ENCODE peak calls at places on chromosomes 5 and 9, in five cellular contexts. K, P, U, M and V are unnamed samples. For H3K36me3, the result is how much of the 10 kb centered on the place peaks cover.

GRCh38 chr9:130932220-130933069 is 6.6 kb downstream of the FIBCD1 start:
- DNase-seq in K (peak), P (no peak), U (peak), M (no peak), V (peak)

GRCh38 chr5:132363431-132364112 is 5.9 kb upstream of the SLC22A5 start:
- DNase-seq in K (peak), P (peak), U (peak), M (no peak), V (no peak)

GRCh38 chr9:6506571-6506970 is 93.6 kb downstream of the UHRF2 start:
- DNase-seq in K (no peak), P (no peak), U (peak), M (no peak), V (peak)

GRCh38 chr5:153896701-153897100 is 142.0 kb downstream of the FAM114A2 start:
- DNase-seq in K (peak), P (no peak), U (peak), M (no peak), V (peak)

GRCh38 chr9:112042769-112043168 is 132.3 kb downstream of the SUSD1 start:
- DNase-seq in K (no peak), P (no peak), U (no peak), M (no peak), V (no peak)

GRCh38 chr9:69546265-69546664 is 125.9 kb downstream of the APBA1 start:
- DNase-seq in K (peak), P (peak), U (peak), M (no peak), V (no peak)

GRCh38 chr9:13264788-13265187 is 14.7 kb downstream of the MPDZ start:
- DNase-seq in K (no peak), P (no peak), U (no peak), M (no peak), V (no peak)

GRCh38 chr9:124716795-124717194 is 54.3 kb downstream of the NR6A1 start:
- DNase-seq in K (peak), P (peak), U (peak), M (no peak), V (no peak)

GRCh38 chr9:130053504-130054427 is at the start of gene GPR107:
- DNase-seq in K (peak), P (peak), U (peak), M (peak), V (peak)

GRCh38 chr9:129720181-129720864 is 32.5 kb downstream of the PTGES start:
- DNase-seq in K (no peak), P (no peak), U (no peak), M (no peak), V (no peak)

GRCh38 chr9:122005597-122005996 is 87.5 kb downstream of the TTLL11 start:
- DNase-seq in K (peak), P (no peak), U (peak), M (no peak), V (no peak)

GRCh38 chr9:98785333-98785933 is 10.9 kb downstream of the ANKS6 start:
- DNase-seq in K (no peak), P (no peak), U (no peak), M (no peak), V (no peak)

GRCh38 chr5:80437326-80437725 is 29.5 kb downstream of the ZFYVE16 start:
- DNase-seq in K (no peak), P (no peak), U (no peak), M (no peak), V (no peak)

GRCh38 chr5:80435476-80435875 is 27.6 kb downstream of the ZFYVE16 start:
- DNase-seq in K (no peak), P (no peak), U (no peak), M (no peak), V (no peak)

GRCh38 chr5:80439213-80439612 is 31.3 kb downstream of the ZFYVE16 start:
- DNase-seq in K (no peak), P (no peak), U (no peak), M (no peak), V (no peak)

GRCh38 chr5:80438739-80439138 is 30.9 kb downstream of the ZFYVE16 start:
- DNase-seq in K (no peak), P (no peak), U (no peak), M (no peak), V (no peak)
- H3K36me3 ChIP-seq in K (under half), P (under half), U (under half), M (under half), V (under half)

GRCh38 chr5:131281868-131282234 is 18.0 kb downstream of the CDC42SE2 start:
- DNase-seq in K (no peak), P (no peak), U (no peak), M (no peak), V (no peak)
- H3K9ac ChIP-seq in K (no peak), P (no peak), U (no peak), M (no peak), V (no peak)

GRCh38 chr9:114247086-114247485 is 75.8 kb upstream of the ORM1 start:
- DNase-seq in K (no peak), P (no peak), U (no peak), M (no peak), V (no peak)

GRCh38 chr9:114249424-114250234 is 73.3 kb upstream of the ORM1 start:
- DNase-seq in K (no peak), P (no peak), U (no peak), M (no peak), V (no peak)

GRCh38 chr9:114248274-114248673 is 74.6 kb upstream of the ORM1 start:
- DNase-seq in K (no peak), P (no peak), U (no peak), M (no peak), V (no peak)

GRCh38 chr9:114246558-114246957 is 76.3 kb upstream of the ORM1 start:
- DNase-seq in K (peak), P (no peak), U (peak), M (no peak), V (no peak)

GRCh38 chr9:114247491-114247890 is 75.4 kb upstream of the ORM1 start:
- DNase-seq in K (no peak), P (no peak), U (no peak), M (no peak), V (no peak)
- H3K36me3 ChIP-seq in K (under half), P (under half), U (under half), M (under half), V (under half)

DNA sequence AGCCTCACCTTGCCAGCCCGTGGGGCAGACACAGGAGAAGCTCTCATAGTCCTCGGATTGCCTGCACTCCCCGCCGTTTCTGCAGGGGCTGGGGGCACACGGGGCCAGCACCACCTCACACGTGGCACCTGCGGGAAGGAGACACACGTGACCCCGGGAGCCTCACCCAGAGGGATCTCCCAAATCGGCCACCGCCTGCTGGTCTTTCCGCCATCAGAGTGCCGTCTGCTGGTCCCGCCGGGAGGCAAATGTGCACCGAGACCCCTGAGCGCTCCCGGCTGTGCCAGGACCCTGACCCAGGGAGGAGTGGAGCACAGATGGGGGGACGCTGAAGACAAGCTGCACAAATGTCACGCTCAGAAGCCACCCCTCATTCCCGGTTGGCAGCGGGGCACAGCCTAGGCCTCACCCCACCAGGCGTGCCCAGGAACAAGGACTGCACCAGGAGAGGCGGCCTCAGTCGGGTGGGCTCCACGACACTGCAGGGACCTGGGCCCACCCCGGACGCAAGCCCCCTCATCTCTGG is 28.4 kb upstream of the SEC16A start:
- DNase-seq in K (no peak), P (no peak), U (no peak), M (no peak), V (no peak)
- H3K9ac ChIP-seq in K (no peak), P (no peak), U (no peak), M (no peak), V (no peak)

GRCh38 chr5:51388488-51389325 is 5.5 kb downstream of the ISL1 start:
- DNase-seq in K (no peak), P (no peak), U (no peak), M (no peak), V (no peak)

GRCh38 chr5:51386916-51387853 is 3.9 kb downstream of the ISL1 start:
- DNase-seq in K (no peak), P (no peak), U (no peak), M (no peak), V (no peak)

GRCh38 chr5:51389326-51389581 is 6.0 kb downstream of the ISL1 start:
- DNase-seq in K (no peak), P (no peak), U (no peak), M (no peak), V (no peak)

GRCh38 chr5:51389582-51390463 is 6.6 kb downstream of the ISL1 start:
- DNase-seq in K (no peak), P (no peak), U (no peak), M (peak), V (peak)

DNA sequence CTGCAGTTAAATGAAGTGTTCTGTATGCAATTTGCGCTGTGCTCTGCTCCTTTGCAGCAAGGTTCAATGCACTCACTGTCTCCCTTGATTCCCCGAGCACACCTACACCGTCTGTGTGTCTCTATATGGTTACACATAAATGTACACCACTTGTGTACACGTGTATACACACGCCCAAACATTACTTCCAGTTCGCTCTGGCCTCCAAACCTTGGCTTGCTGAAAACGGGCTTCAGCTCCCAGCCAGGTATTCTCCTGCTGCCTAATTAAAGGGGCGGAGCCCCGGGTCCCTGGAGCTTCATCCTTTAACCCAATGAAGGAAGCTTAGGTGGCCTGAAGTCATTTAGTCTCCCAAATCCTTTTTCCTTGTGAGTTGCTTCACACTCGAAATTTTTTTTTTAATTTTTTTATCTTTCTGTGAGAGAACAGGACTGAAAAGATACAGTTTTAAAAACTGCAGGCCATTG is 4.6 kb downstream of the ISL1 start:
- DNase-seq in K (no peak), P (no peak), U (no peak), M (no peak), V (no peak)
- H3K36me3 ChIP-seq in K (under half), P (under half), U (under half), M (under half), V (under half)